ENCODE peak calls at places on chromosomes 4 and X, in five cellular contexts. B is breast epithelium, P is AG09309, M is aorta, H is cardiac muscle cell. L is an unnamed sample.
A peak's percentile ranks its signal among the peaks of the same experiment; 100 is the strongest.

GRCh38 chr4:877502-877901 is 51.6 kb upstream of the CPLX1 start:
- DNase-seq in B (no peak), P (no peak), M (no peak), H (no peak), L (no peak)

GRCh38 chr4:115515379-115516171 is 402.2 kb upstream of the NDST4 start:
- DNase-seq in B (no peak), P (no peak), M (no peak), H (no peak), L (no peak)

GRCh38 chr4:80035336-80035735 is 37.7 kb downstream of the ANTXR2 start:
- DNase-seq in B (no peak), P (no peak), M (no peak), H (no peak), L (no peak)

GRCh38 chrX:2220296-2220695 is 280.5 kb downstream of the DHRSX start:
- DNase-seq in B (no peak), P (no peak), M (no peak), H (no peak), L (no peak)

GRCh38 chr4:23366207-23366906 is 523.5 kb downstream of the PPARGC1A start:
- DNase-seq in B (no peak), P (no peak), M (no peak), H (no peak), L (no peak)

GRCh38 chr4:121980643-121981042 is 28.8 kb upstream of the TRPC3 start:
- DNase-seq in B (no peak), P (no peak), M (no peak), H (peak; percentile 3), L (no peak)

GRCh38 chr4:108982786-108983185 is 219.9 kb upstream of the ETNPPL start:
- DNase-seq in B (no peak), P (no peak), M (no peak), H (no peak), L (no peak)

GRCh38 chr4:147371661-147372060 is 109.2 kb upstream of the EDNRA start:
- DNase-seq in B (no peak), P (no peak), M (no peak), H (peak; percentile 39), L (no peak)

GRCh38 chrX:41956027-41956426 is 32.7 kb upstream of the CASK start:
- DNase-seq in B (no peak), P (no peak), M (no peak), H (no peak), L (no peak)

GRCh38 chr4:184653650-184654049 is 4.1 kb downstream of the PRIMPOL start:
- DNase-seq in B (no peak), P (no peak), M (no peak), H (no peak), L (no peak)

GRCh38 chrX:122941801-122942200 is 242.3 kb upstream of the GRIA3 start:
- DNase-seq in B (no peak), P (no peak), M (no peak), H (no peak), L (no peak)

GRCh38 chrX:68018248-68019203 is 414.8 kb downstream of the OPHN1 start:
- DNase-seq in B (no peak), P (peak; percentile 1), M (peak; percentile 46), H (peak; percentile 35), L (no peak)

GRCh38 chr4:150297861-150298474 is 219.7 kb downstream of the DCLK2 start:
- DNase-seq in B (no peak), P (no peak), M (no peak), H (peak; percentile 80), L (no peak)

DNA sequence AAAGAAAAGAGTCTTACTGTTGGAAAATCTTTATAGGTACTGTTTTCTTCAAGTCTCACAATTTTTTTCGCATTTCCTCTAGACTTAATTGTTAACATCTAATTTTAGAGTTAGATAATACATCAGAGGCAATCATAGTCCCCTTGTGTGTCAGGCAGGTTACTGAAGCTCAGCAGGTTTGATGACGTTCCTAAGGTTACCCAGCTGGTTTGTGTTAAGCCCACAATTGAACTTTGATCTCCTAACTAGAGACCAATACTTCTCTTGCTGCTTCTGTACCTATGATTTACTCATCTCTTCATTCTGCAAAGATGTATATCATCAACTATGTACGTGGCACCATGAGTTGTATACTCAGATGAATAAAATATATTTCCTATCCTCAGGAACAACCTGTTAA is 131.6 kb upstream of the STIM2 start:
- DNase-seq in B (no peak), P (no peak), M (no peak), H (no peak), L (no peak)
- H3K4me3 ChIP-seq in B (no peak overlapping the region), P (no peak overlapping the region), M (no peak overlapping the region), H (no peak overlapping the region), L (no peak overlapping the region)

DNA sequence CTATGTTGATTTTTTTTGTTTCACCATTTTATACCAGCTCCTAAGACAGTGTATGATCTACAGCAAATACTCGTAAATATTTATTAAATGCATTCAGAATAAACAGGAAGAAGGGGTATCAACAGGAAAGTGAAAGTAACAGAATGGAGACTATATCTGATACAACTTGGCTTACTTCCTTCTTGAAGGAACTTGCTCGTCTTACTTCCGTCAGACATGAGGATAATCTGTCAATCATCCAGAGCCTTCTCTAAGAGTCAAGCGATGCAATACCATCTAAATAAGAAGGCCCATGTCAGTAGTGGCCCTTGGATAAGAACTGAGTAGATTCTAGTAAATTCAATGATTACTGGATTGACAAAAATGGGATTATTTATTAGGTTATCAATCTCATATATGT is 84.2 kb downstream of the CAMK2D start:
- DNase-seq in B (no peak), P (no peak), M (no peak), H (no peak), L (no peak)
- H3K4me3 ChIP-seq in B (no peak overlapping the region), P (no peak overlapping the region), M (no peak overlapping the region), H (no peak overlapping the region), L (no peak overlapping the region)

DNA sequence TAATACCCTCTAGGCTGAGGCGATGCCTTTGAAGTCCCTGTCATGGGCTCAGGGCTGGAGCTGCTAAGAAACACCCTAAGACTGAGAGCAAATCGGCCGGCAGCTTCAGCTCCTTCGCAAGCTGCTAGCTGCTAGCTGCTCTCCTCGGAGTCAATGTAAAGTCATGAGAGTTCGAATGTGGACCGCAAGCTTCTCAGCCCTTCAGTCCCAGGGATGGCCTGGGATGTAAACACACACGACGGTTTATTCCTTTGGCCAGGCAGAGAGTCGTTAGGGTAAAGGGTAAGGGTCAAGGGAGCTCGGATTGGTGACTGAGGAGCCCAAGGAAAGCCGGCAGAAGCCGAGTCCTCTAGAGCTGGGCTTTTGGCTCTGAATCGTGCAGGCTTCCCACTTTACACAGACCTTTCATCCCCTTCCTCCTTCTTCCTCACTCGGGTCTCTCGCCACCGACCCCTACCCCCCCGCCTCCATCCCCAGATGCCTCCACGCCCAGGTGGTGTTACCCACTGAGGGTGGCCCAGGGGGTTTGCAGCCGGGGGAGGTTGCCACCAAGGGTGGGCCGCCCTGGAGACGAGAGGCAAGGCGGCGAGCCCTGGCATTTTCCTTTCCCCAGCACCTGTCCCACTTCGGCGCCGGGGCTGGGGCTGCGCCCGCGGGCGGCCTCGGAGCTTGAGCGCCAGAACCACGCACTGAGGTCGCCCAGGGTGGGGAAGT is 3.1 kb upstream of the BCORL1 start:
- DNase-seq in B (no peak), P (no peak), M (no peak), H (no peak), L (peak; percentile 53)
- H3K4me3 ChIP-seq in B (no peak overlapping the region), P (no peak overlapping the region), M (peak overlapping the region; percentile 91), H (peak overlapping the region; percentile 39), L (no peak overlapping the region)

DNA sequence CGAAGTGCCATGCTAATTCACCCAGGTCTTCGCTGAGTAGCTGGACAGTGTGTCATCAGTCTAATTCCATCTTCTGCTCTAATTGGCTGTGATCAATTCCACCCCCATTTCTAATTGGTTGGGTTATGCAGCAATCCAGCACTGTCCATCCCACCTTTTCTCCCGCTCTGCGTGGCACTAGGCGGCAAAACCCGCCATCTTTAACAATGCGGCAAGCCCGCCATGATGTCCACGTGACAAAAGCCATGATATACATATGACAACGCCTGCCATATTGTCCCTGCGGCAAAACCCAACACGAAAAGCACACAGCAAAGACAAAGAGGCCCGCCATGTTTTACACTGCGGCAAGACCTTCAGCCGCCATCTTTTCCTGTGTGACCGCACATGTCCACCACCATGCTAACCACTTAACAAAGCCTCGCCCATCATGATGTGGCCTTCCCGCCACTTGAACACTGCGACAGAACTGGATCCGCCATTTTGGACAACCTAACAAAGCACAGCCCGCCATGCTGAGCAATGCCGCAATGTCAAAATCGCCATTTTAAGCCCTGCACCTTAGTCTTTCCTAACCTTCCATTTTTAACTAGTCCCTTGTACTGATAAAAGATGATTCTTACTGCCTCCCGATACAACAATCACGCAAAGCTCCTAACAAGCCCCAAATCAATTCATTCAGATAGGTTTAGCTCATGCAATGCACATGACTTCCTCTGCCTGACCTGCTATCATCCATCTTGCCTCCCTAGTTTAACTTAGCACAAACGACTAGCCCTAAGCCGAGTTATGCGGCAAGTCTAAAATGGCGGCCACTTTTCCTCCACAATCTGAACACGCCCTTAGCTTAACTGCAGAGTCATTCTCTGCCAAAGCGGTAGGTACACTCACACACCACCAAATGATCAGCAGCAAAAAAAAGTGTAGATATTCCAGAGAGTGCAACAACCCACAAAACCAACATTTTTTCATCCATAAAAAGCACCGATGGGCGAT is 288.3 kb downstream of the CHIC1 start:
- DNase-seq in B (no peak), P (peak; percentile 91), M (peak; percentile 93), H (no peak), L (peak; percentile 94)
- H3K4me3 ChIP-seq in B (no peak overlapping the region), P (peak overlapping the region; percentile 64), M (no peak overlapping the region), H (no peak overlapping the region), L (peak overlapping the region; percentile 73)

DNA sequence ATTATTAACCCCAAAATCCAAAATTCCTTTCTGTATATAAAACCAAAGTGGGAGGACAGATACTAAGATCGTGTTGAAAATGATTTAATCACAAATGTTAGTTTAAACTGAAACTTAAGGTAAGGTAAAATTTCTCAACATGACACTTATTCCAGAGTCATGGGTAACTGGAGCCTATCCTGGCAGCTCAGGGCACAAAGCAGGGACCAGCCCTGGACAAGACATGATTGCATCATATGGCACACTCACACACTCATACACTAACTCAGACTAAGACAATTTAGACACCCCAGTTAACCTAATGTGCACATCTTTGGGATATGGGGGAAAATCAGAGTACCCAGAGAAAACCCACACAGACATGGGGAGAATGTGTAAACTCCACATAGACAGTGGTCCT is 244.1 kb upstream of the TEX13A start:
- DNase-seq in B (no peak), P (no peak), M (no peak), H (no peak), L (no peak)
- H3K4me3 ChIP-seq in B (no peak overlapping the region), P (no peak overlapping the region), M (no peak overlapping the region), H (no peak overlapping the region), L (no peak overlapping the region)

GRCh38 chr4:25223770-25224375 is 10.0 kb upstream of the PI4K2B start:
- DNase-seq in B (no peak), P (no peak), M (no peak), H (peak; percentile 53), L (no peak)
- H3K4me3 ChIP-seq in B (no peak overlapping the region), P (no peak overlapping the region), M (no peak overlapping the region), H (no peak overlapping the region), L (no peak overlapping the region)

DNA sequence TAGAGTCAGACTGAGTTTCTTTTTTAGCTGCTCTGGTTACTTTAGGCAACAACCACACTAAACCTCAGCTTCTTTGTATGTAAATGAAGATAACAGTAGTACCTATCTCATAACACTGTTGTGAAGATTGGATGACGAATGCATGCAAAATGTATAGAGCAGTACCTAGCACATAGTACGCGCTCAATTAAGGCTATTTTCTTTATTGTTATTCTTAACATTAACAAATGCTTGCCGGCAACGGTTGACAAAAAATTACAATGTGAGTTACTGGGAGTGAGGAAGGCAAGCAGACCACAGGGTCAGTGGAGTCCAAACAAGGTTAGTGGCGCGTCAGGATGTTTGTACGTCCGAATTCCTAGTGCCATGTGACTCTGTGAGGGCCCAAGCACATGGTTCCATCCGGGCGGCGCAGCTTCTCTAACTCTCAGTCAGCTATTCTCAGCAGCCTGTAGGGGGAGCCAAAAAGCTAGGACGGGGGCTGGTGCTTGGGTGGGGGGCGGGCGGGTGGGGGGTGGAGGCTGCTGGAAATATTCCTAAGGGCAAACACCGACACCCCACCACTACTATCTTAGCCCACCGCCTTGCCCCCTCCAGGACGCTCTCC is 795 bp upstream of the NALF2 start:
- DNase-seq in B (no peak), P (no peak), M (no peak), H (peak; percentile 54), L (no peak)
- H3K4me3 ChIP-seq in B (no peak overlapping the region), P (no peak overlapping the region), M (no peak overlapping the region), H (no peak overlapping the region), L (peak overlapping the region; percentile 62)

GRCh38 chr4:34309356-34309900 is 1934.9 kb downstream of the ARAP2 start:
- DNase-seq in B (no peak), P (no peak), M (no peak), H (peak; percentile 4), L (no peak)
- H3K4me3 ChIP-seq in B (no peak overlapping the region), P (no peak overlapping the region), M (no peak overlapping the region), H (no peak overlapping the region), L (no peak overlapping the region)